ENCODE peak calls at places on chromosomes 3 and 15, in four cellular contexts. One of them, this sample, is unnamed.

GRCh38 chr3:141294848-141295247 is 63.2 kb downstream of the PXYLP1 start:
- DNase-seq in neuronal stem cell: no peak
- DNase-seq in suprapubic skin: no peak
- DNase-seq in OCI-LY7: no peak
- DNase-seq in this sample: no peak

GRCh38 chr3:17755836-17756235 is 13.4 kb upstream of the TBC1D5 start:
- DNase-seq in suprapubic skin: no peak
- DNase-seq in neuronal stem cell: no peak
- DNase-seq in OCI-LY7: peak
- DNase-seq in this sample: no peak

GRCh38 chr3:112785321-112786001 is 61.2 kb downstream of the CD200R1L start:
- DNase-seq in suprapubic skin: no peak
- DNase-seq in neuronal stem cell: no peak
- DNase-seq in OCI-LY7: no peak
- DNase-seq in this sample: no peak

GRCh38 chr3:76585794-76586392 is 454.0 kb upstream of the ROBO2 start:
- DNase-seq in suprapubic skin: no peak
- DNase-seq in OCI-LY7: peak
- DNase-seq in neuronal stem cell: no peak
- DNase-seq in this sample: no peak

GRCh38 chr15:79418693-79419279 is 13.3 kb upstream of the MINAR1 start:
- DNase-seq in OCI-LY7: no peak
- DNase-seq in suprapubic skin: no peak
- DNase-seq in neuronal stem cell: no peak
- DNase-seq in this sample: no peak

GRCh38 chr15:64883997-64884511 is 27.6 kb upstream of the ANKDD1A start:
- DNase-seq in suprapubic skin: no peak
- DNase-seq in neuronal stem cell: no peak
- DNase-seq in OCI-LY7: no peak
- DNase-seq in this sample: no peak

GRCh38 chr15:62711691-62712454 is 330.7 kb upstream of the TPM1 start:
- DNase-seq in neuronal stem cell: no peak
- DNase-seq in OCI-LY7: no peak
- DNase-seq in suprapubic skin: no peak
- DNase-seq in this sample: no peak

GRCh38 chr3:96813820-96814580 is 394 bp upstream of the EPHA6 start:
- DNase-seq in neuronal stem cell: peak
- DNase-seq in OCI-LY7: no peak
- DNase-seq in suprapubic skin: peak
- DNase-seq in this sample: peak

GRCh38 chr3:112619295-112619694 is 21.6 kb downstream of the CCDC80 start:
- DNase-seq in neuronal stem cell: no peak
- DNase-seq in suprapubic skin: no peak
- DNase-seq in OCI-LY7: no peak
- DNase-seq in this sample: no peak

GRCh38 chr15:96328101-96328958 is 2.2 kb upstream of the NR2F2 start:
- DNase-seq in suprapubic skin: no peak
- DNase-seq in OCI-LY7: no peak
- DNase-seq in neuronal stem cell: no peak
- DNase-seq in this sample: no peak

GRCh38 chr3:147210676-147211075 is 195.7 kb downstream of the ZIC4 start:
- DNase-seq in OCI-LY7: no peak
- DNase-seq in neuronal stem cell: no peak
- DNase-seq in suprapubic skin: no peak
- DNase-seq in this sample: no peak

GRCh38 chr3:124927454-124928079 is 7.0 kb downstream of the MUC13 start:
- DNase-seq in suprapubic skin: no peak
- DNase-seq in neuronal stem cell: no peak
- DNase-seq in OCI-LY7: no peak
- DNase-seq in this sample: no peak

GRCh38 chr3:117628896-117629295 is 919.3 kb downstream of the TUSC7 start:
- DNase-seq in OCI-LY7: peak
- DNase-seq in suprapubic skin: no peak
- DNase-seq in neuronal stem cell: no peak
- DNase-seq in this sample: no peak

GRCh38 chr3:149258298-149258697 is 36.7 kb upstream of the CP start:
- DNase-seq in OCI-LY7: no peak
- DNase-seq in suprapubic skin: no peak
- DNase-seq in neuronal stem cell: no peak
- DNase-seq in this sample: no peak

GRCh38 chr3:114154321-114154821 is 24.5 kb downstream of the DRD3 start:
- DNase-seq in neuronal stem cell: no peak
- DNase-seq in OCI-LY7: no peak
- DNase-seq in suprapubic skin: no peak
- DNase-seq in this sample: peak

GRCh38 chr3:114157321-114157720 is 21.5 kb downstream of the DRD3 start:
- DNase-seq in neuronal stem cell: no peak
- DNase-seq in OCI-LY7: no peak
- DNase-seq in suprapubic skin: no peak
- DNase-seq in this sample: no peak

GRCh38 chr3:114155370-114155821 is 23.5 kb downstream of the DRD3 start:
- DNase-seq in neuronal stem cell: no peak
- DNase-seq in OCI-LY7: peak
- DNase-seq in suprapubic skin: no peak
- DNase-seq in this sample: no peak

GRCh38 chr3:114151091-114151490 is 27.8 kb downstream of the DRD3 start:
- DNase-seq in OCI-LY7: no peak
- DNase-seq in neuronal stem cell: no peak
- DNase-seq in suprapubic skin: no peak
- DNase-seq in this sample: no peak

DNA sequence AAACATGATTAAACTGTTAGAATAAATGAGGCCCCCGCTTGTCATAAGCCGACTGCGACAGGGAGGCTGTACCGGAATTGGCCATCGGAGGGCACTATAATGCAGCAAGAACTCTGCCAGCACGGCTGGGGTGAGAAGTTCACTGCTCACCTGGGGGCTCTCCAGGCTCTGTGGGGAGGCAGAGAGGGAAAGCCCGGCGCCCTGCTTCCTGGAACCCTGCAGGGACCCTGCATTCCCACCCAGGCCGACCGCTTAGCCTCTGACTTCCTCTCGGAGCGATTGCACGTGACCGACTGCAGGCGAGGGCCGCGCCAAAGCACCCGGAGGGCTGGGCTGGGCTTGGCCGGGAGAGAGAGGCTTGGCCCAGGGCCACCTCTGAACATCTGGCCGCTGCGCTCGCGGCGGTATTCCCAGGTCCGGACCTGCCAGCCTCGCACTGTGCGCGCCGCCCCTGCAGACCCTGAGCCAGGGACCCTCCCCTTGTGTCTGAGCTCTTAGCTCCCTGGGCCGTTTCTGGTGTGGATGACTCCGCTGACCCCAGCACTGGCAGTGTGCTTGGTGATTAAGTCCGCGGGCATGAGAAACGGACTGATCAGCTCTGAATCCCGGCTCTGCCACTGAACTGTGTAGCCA is 26.2 kb downstream of the DRD3 start:
- DNase-seq in neuronal stem cell: peak
- DNase-seq in OCI-LY7: peak
- DNase-seq in suprapubic skin: peak
- DNase-seq in this sample: peak
- H3K27ac ChIP-seq in neuronal stem cell: no peak
- H3K27ac ChIP-seq in OCI-LY7: no peak
- H3K27ac ChIP-seq in suprapubic skin: no peak
- H3K27ac ChIP-seq in this sample: no peak

GRCh38 chr3:1131156-1131555 is 38.3 kb downstream of the CNTN6 start:
- DNase-seq in OCI-LY7: no peak
- DNase-seq in neuronal stem cell: peak
- DNase-seq in suprapubic skin: no peak
- DNase-seq in this sample: no peak
- H3K27ac ChIP-seq in OCI-LY7: no peak
- H3K27ac ChIP-seq in neuronal stem cell: peak
- H3K27ac ChIP-seq in suprapubic skin: no peak
- H3K27ac ChIP-seq in this sample: no peak

GRCh38 chr3:120557115-120557514 is 39.0 kb upstream of the NDUFB4 start:
- DNase-seq in neuronal stem cell: no peak
- DNase-seq in suprapubic skin: no peak
- DNase-seq in OCI-LY7: no peak
- DNase-seq in this sample: no peak
- H3K27ac ChIP-seq in neuronal stem cell: no peak
- H3K27ac ChIP-seq in suprapubic skin: no peak
- H3K27ac ChIP-seq in OCI-LY7: no peak
- H3K27ac ChIP-seq in this sample: no peak

GRCh38 chr3:46950661-46951241 is 25.8 kb downstream of the CCDC12 start:
- DNase-seq in neuronal stem cell: no peak
- DNase-seq in OCI-LY7: no peak
- DNase-seq in suprapubic skin: no peak
- DNase-seq in this sample: no peak
- H3K27ac ChIP-seq in neuronal stem cell: no peak
- H3K27ac ChIP-seq in OCI-LY7: no peak
- H3K27ac ChIP-seq in suprapubic skin: no peak
- H3K27ac ChIP-seq in this sample: no peak

This sample was measured in iPS DF 6.9.